ENCODE peak calls at places on chromosomes 6 and 20, in four cellular contexts. X, F, U and N are unnamed samples.

GRCh38 chr20:36017034-36017951 is 48.9 kb downstream of the CNBD2 start:
- DNase-seq in F (no peak), U (no peak), X (no peak), N (no peak)

GRCh38 chr20:406200-407096 is 1.7 kb upstream of the RBCK1 start:
- DNase-seq in X (no peak), F (no peak), U (no peak), N (no peak)

GRCh38 chr6:11938285-11938890 is 73.7 kb upstream of the HIVEP1 start:
- DNase-seq in F (no peak), X (no peak), U (no peak), N (no peak)

GRCh38 chr6:14925627-14926026 is 320.2 kb upstream of the JARID2 start:
- DNase-seq in U (no peak), F (no peak), X (no peak), N (no peak)

GRCh38 chr20:35739294-35740163 is 2.5 kb downstream of the RBM39 start:
- DNase-seq in U (no peak), F (peak; percentile 57), X (no peak), N (no peak)

GRCh38 chr20:38258545-38259223 is 1.9 kb downstream of the KIAA1755 start:
- DNase-seq in X (no peak), U (no peak), F (no peak), N (no peak)

GRCh38 chr6:125957845-125958244 is 1.3 kb downstream of the HINT3 start:
- DNase-seq in U (no peak), X (no peak), F (peak; percentile 64), N (peak; percentile 62)

GRCh38 chr6:2186516-2186915 is 58.9 kb downstream of the GMDS start:
- DNase-seq in U (no peak), X (no peak), F (no peak), N (no peak)

GRCh38 chr6:169158750-169159149 is 94.9 kb downstream of the THBS2 start:
- DNase-seq in X (no peak), F (no peak), U (peak; percentile 70), N (no peak)

GRCh38 chr6:46784535-46784934 is 8.7 kb upstream of the MEP1A start:
- DNase-seq in U (no peak), F (no peak), X (no peak), N (no peak)
- H3K27ac ChIP-seq in U (no peak overlapping the region), F (no peak overlapping the region), X (no peak overlapping the region), N (no peak overlapping the region)

GRCh38 chr20:57526885-57527566 is 2.1 kb upstream of the CTCFL start:
- DNase-seq in X (no peak), U (no peak), F (no peak), N (no peak)

GRCh38 chr20:57529160-57529585 is 4.2 kb upstream of the CTCFL start:
- DNase-seq in X (no peak), U (no peak), F (no peak), N (no peak)

GRCh38 chr20:57526067-57526884 is 1.3 kb upstream of the CTCFL start:
- DNase-seq in X (no peak), U (no peak), F (peak; percentile 50), N (no peak)

GRCh38 chr20:57528148-57528547 is 3.2 kb upstream of the CTCFL start:
- DNase-seq in X (no peak), U (no peak), F (no peak), N (no peak)

GRCh38 chr20:57527728-57528127 is 2.8 kb upstream of the CTCFL start:
- DNase-seq in F (peak; percentile 27), U (no peak), X (no peak), N (no peak)
- H3K27ac ChIP-seq in F (peak overlapping the region; percentile 15), U (no peak overlapping the region), X (no peak overlapping the region), N (no peak overlapping the region)

DNA sequence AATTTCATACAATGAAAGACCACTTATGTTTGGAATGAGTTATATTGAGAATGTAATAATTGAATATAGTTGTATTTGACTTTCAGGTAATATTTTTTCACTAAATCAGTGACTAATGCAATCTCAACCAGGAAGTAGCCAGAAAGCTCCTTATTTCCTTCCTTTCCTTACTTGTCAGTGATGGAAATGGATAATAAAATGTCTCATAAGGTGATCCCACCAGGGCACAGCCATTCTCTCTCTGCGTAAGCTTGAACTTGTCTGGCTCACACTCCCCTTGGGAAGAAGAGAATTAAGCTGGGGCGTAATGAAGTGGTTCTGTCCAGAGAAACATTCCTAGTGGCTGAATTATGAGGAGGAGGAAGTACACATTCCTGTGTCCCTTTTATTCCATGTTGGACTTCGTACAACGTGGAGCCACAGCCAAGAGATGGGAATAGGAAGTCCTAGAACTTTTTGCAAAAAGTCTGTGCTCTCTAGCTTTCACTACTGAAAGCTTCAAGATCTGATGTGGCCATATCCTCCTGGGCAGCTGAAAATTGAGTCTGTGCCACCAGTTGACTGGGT is 93.7 kb downstream of the MTHFD1L start:
- DNase-seq in F (no peak), X (no peak), U (no peak), N (no peak)
- H3K27ac ChIP-seq in F (no peak overlapping the region), X (no peak overlapping the region), U (no peak overlapping the region), N (no peak overlapping the region)

GRCh38 chr6:105045546-105045945 is 88.6 kb downstream of the LIN28B start:
- DNase-seq in F (peak; percentile 77), U (no peak), X (no peak), N (no peak)

GRCh38 chr6:105041880-105042279 is 85.0 kb downstream of the LIN28B start:
- DNase-seq in F (no peak), U (no peak), X (no peak), N (no peak)

GRCh38 chr6:105043979-105044378 is 87.1 kb downstream of the LIN28B start:
- DNase-seq in X (no peak), F (no peak), U (no peak), N (no peak)

GRCh38 chr6:105038259-105038658 is 81.4 kb downstream of the LIN28B start:
- DNase-seq in U (no peak), X (no peak), F (no peak), N (no peak)

GRCh38 chr6:105042648-105043047 is 85.7 kb downstream of the LIN28B start:
- DNase-seq in X (no peak), F (no peak), U (no peak), N (no peak)
- H3K27ac ChIP-seq in X (no peak overlapping the region), F (peak overlapping the region; percentile 7), U (no peak overlapping the region), N (no peak overlapping the region)

DNA sequence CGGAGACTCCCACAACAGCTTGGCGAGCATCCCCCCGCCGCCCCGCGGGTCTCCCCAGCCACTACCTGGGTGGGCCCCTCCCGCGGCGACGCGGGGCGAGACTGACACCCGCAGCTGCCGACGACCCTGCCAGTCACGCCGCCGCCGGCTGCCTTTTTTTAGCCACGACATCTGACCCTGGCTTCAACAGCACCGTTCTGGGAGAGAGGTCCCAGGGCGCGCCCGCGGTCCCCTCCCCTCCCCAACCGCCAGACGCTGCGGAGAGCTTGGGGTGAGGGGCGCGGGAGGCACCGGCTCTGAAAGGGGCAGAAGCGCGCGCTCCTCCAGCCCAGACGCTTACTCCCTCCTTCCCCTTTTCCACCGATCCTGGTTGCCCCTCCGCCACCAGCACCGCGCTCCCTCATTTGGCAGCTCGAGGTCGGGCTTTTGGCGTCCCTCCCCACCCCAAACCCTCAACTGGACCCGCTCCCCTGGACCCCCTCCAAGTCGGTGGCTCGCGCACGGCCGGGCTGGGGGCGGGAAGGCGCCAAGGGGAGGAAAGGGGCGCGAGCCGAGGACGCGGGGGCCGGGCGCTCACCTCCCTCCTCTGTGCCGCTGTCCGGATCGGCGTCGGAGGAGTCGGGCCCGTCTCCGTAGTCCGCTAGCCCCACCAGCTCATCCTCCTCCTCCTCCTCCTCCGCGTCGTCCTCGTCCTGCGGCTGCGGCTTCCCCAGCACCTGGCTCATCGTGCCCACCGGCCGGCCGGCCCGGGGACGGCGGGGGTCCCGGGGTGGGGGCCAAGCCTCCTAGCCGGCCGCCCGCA is 603 bp downstream of the RRAGD start:
- DNase-seq in X (peak; percentile 64), U (no peak), F (no peak), N (no peak)
- H3K27ac ChIP-seq in X (peak overlapping the region; percentile 99), U (peak overlapping the region; percentile 74), F (no peak overlapping the region), N (peak overlapping the region; percentile 80)